ENCODE peak calls at places on chromosomes 16 and 17, in five cellular contexts. K is NCI-H2029 treated with DMSO at 0.1 percent for 48 hours, V is HEK293T, P is GOT3, Z is nephron progenitor cell. Q is an unnamed sample.

GRCh38 chr17:17206149-17206912 is at the start of gene PLD6:
- DNase-seq in V (peak), P (peak), K (peak), Z (no peak), Q (peak)

GRCh38 chr17:59652119-59652518 is 32.4 kb downstream of the CLTC start:
- DNase-seq in V (no peak), Z (no peak), P (no peak), K (no peak), Q (no peak)

GRCh38 chr17:38434178-38434665 is 6.0 kb downstream of the ARHGAP23 start:
- DNase-seq in K (no peak), P (no peak), Z (no peak), V (no peak), Q (no peak)

GRCh38 chr16:4855371-4855770 is 8.1 kb downstream of the UBN1 start:
- DNase-seq in K (no peak), V (no peak), P (no peak), Z (no peak), Q (peak)

GRCh38 chr17:418421-418751 is 65.8 kb upstream of the RPH3AL start:
- DNase-seq in Z (no peak), P (no peak), K (no peak), V (no peak), Q (no peak)

GRCh38 chr17:38436386-38436785 is 8.1 kb downstream of the ARHGAP23 start:
- DNase-seq in K (no peak), P (no peak), Z (no peak), V (no peak), Q (no peak)

GRCh38 chr17:45225051-45225700 is 3.5 kb downstream of the FMNL1 start:
- DNase-seq in Z (no peak), V (no peak), K (no peak), P (no peak), Q (peak)

GRCh38 chr17:68288804-68289203 is 2.1 kb downstream of the SLC16A6 start:
- DNase-seq in K (no peak), P (no peak), Z (no peak), V (no peak), Q (no peak)

GRCh38 chr17:40841246-40841645 is 18.8 kb upstream of the KRT10 start:
- DNase-seq in P (no peak), Z (no peak), V (peak), K (no peak), Q (no peak)

GRCh38 chr17:19533718-19534561 is at the start of gene SLC47A1:
- DNase-seq in K (no peak), V (peak), P (no peak), Z (peak), Q (peak)

GRCh38 chr17:49959183-49959935 is 9.6 kb upstream of the DLX4 start:
- DNase-seq in P (no peak), Z (no peak), K (no peak), V (no peak), Q (no peak)

GRCh38 chr17:80453126-80453979 is 23.1 kb downstream of the NPTX1 start:
- DNase-seq in P (no peak), V (no peak), Z (no peak), K (no peak), Q (no peak)

GRCh38 chr17:19362293-19363113 is at the start of gene B9D1:
- DNase-seq in P (peak), K (peak), Z (peak), V (peak), Q (peak)

GRCh38 chr16:4780235-4780634 is 7.9 kb downstream of the SEPTIN12 start:
- DNase-seq in K (no peak), V (no peak), Z (no peak), P (no peak), Q (no peak)

GRCh38 chr16:57042157-57043111 is 49.9 kb upstream of the CPNE2 start:
- DNase-seq in V (no peak), Z (no peak), P (no peak), K (no peak), Q (peak)

GRCh38 chr16:89355036-89355435 is 135.3 kb downstream of the ANKRD11 start:
- DNase-seq in V (no peak), Z (no peak), P (no peak), K (no peak), Q (no peak)

GRCh38 chr17:43740541-43740940 is 18.1 kb downstream of the SOST start:
- DNase-seq in K (no peak), P (no peak), Z (no peak), V (no peak), Q (peak)

GRCh38 chr16:77690416-77690815 is 31.9 kb upstream of the NUDT7 start:
- DNase-seq in P (no peak), V (no peak), Z (no peak), K (no peak), Q (no peak)

GRCh38 chr17:83083368-83084201 is 4.2 kb downstream of the METRNL start:
- DNase-seq in P (peak), Z (no peak), V (no peak), K (no peak), Q (peak)

GRCh38 chr17:82349287-82349701 is 9.8 kb upstream of the TEX19 start:
- DNase-seq in K (no peak), P (no peak), V (no peak), Z (no peak), Q (no peak)

GRCh38 chr17:50213026-50214015 is 11.9 kb upstream of the COL1A1 start:
- DNase-seq in K (no peak), Z (no peak), V (peak), P (no peak), Q (no peak)

GRCh38 chr17:22142091-22142490 is 449.8 kb downstream of the KCNJ18 start:
- DNase-seq in P (no peak), Z (no peak), V (no peak), K (no peak), Q (no peak)

GRCh38 chr16:89690392-89690901 is 4.0 kb downstream of the CDK10 start:
- DNase-seq in K (no peak), Z (no peak), V (no peak), P (no peak), Q (no peak)

GRCh38 chr17:1486802-1487695 is 5.4 kb downstream of the MYO1C start:
- DNase-seq in Z (peak), V (peak), K (peak), P (no peak), Q (peak)

GRCh38 chr16:2019500-2019899 is at the start of gene NPW:
- DNase-seq in Z (peak), K (no peak), P (no peak), V (no peak), Q (no peak)

GRCh38 chr17:57523926-57524634 is 221.0 kb downstream of the CCDC182 start:
- DNase-seq in V (no peak), Z (no peak), P (no peak), K (no peak), Q (peak)

GRCh38 chr16:47970291-47970931 is 185.4 kb downstream of the ABCC12 start:
- DNase-seq in K (no peak), V (peak), Z (peak), P (no peak), Q (peak)

GRCh38 chr17:66407864-66408263 is 105.5 kb downstream of the PRKCA start:
- DNase-seq in P (no peak), Z (no peak), K (no peak), V (no peak), Q (no peak)

GRCh38 chr16:22380529-22380928 is 6.1 kb upstream of the CDR2 start:
- DNase-seq in P (no peak), V (no peak), K (no peak), Z (no peak), Q (no peak)

GRCh38 chr16:23499801-23500200 is 10.5 kb downstream of the GGA2 start:
- DNase-seq in P (no peak), V (no peak), K (no peak), Z (no peak), Q (no peak)

GRCh38 chr17:64507418-64507766 is 615 bp downstream of the CEP95 start:
- DNase-seq in Z (peak), V (peak), K (peak), P (no peak), Q (peak)

GRCh38 chr17:11928436-11928835 is 68.8 kb downstream of the ZNF18 start:
- DNase-seq in K (no peak), Z (no peak), V (no peak), P (no peak), Q (no peak)

GRCh38 chr17:27414271-27414670 is 42.0 kb upstream of the KSR1 start:
- DNase-seq in P (no peak), K (no peak), Z (no peak), V (no peak), Q (no peak)

GRCh38 chr16:1193143-1193824 is 31.8 kb downstream of the TPSG1 start:
- DNase-seq in V (no peak), P (no peak), Z (no peak), K (no peak), Q (no peak)

GRCh38 chr16:47731252-47731651 is 270.1 kb downstream of the PHKB start:
- DNase-seq in P (no peak), Z (no peak), V (no peak), K (no peak), Q (peak)

GRCh38 chr17:10745231-10745630 is 15.4 kb upstream of the TMEM220 start:
- DNase-seq in K (no peak), Z (no peak), V (no peak), P (no peak), Q (no peak)